ENCODE peak calls at places on chromosomes 4 and X, in four cellular contexts. N, D, C and L are unnamed samples.

GRCh38 chr4:2941138-2942036 is 21.8 kb downstream of the NOP14 start:
- DNase-seq in N (no peak), D (no peak), C (peak; percentile 16), L (peak; percentile 51)

GRCh38 chr4:16750216-16750615 is 148.2 kb downstream of the LDB2 start:
- DNase-seq in N (no peak), D (no peak), C (no peak), L (no peak)

GRCh38 chrX:40866878-40867277 is 131.5 kb upstream of the MED14 start:
- DNase-seq in N (no peak), D (peak; percentile 51), C (no peak), L (peak; percentile 46)

GRCh38 chr4:102868153-102868781 is 525 bp upstream of the CISD2 start:
- DNase-seq in N (no peak), D (peak; percentile 2), C (no peak), L (no peak)

GRCh38 chr4:179415842-179416223 is 1973.6 kb upstream of the AGA start:
- DNase-seq in N (peak; percentile 1), D (no peak), C (no peak), L (no peak)

GRCh38 chr4:73662709-73663546 is 42.7 kb upstream of the RASSF6 start:
- DNase-seq in N (no peak), D (no peak), C (peak; percentile 77), L (no peak)

GRCh38 chrX:12401252-12401651 is 263.0 kb downstream of the FRMPD4 start:
- DNase-seq in N (no peak), D (no peak), C (no peak), L (no peak)

GRCh38 chrX:150212672-150213480 is 150.2 kb upstream of the MAMLD1 start:
- DNase-seq in N (no peak), D (no peak), C (no peak), L (no peak)

GRCh38 chr4:75235359-75235951 is 278.7 kb downstream of the RCHY1 start:
- DNase-seq in N (no peak), D (no peak), C (no peak), L (no peak)

GRCh38 chr4:112189754-112190153 is 41.8 kb upstream of the AP1AR start:
- DNase-seq in N (no peak), D (no peak), C (no peak), L (no peak)

GRCh38 chr4:133178960-133179359 is 29.9 kb downstream of the PCDH10 start:
- DNase-seq in N (no peak), D (no peak), C (no peak), L (no peak)

GRCh38 chr4:139660518-139661149 is 5.0 kb upstream of the MGST2 start:
- DNase-seq in N (no peak), D (no peak), C (peak; percentile 19), L (no peak)

GRCh38 chr4:100631281-100631968 is 113.6 kb upstream of the EMCN start:
- DNase-seq in N (no peak), D (no peak), C (no peak), L (no peak)

GRCh38 chr4:836781-837301 is 10.9 kb upstream of the CPLX1 start:
- DNase-seq in N (no peak), D (no peak), C (no peak), L (peak; percentile 89)

GRCh38 chr4:125750827-125751466 is 436.2 kb downstream of the FAT4 start:
- DNase-seq in N (no peak), D (no peak), C (no peak), L (peak; percentile 9)

GRCh38 chrX:10034740-10035260 is 67.6 kb downstream of the CLDN34 start:
- DNase-seq in N (no peak), D (no peak), C (no peak), L (no peak)

GRCh38 chr4:142559986-142560385 is 286.1 kb downstream of the INPP4B start:
- DNase-seq in N (no peak), D (no peak), C (no peak), L (no peak)

GRCh38 chr4:105158837-105159236 is 12.2 kb downstream of the TET2 start:
- DNase-seq in N (no peak), D (peak; percentile 56), C (no peak), L (peak; percentile 63)

GRCh38 chr4:183920512-183920911 is 15.4 kb downstream of the STOX2 start:
- DNase-seq in N (no peak), D (no peak), C (peak; percentile 54), L (no peak)

GRCh38 chr4:77510367-77510766 is 95.3 kb upstream of the CXCL13 start:
- DNase-seq in N (no peak), D (peak; percentile 22), C (no peak), L (no peak)

GRCh38 chr4:77504407-77504806 is 101.2 kb upstream of the CXCL13 start:
- DNase-seq in N (no peak), D (no peak), C (no peak), L (no peak)

GRCh38 chr4:77501851-77502250 is 103.8 kb upstream of the CXCL13 start:
- DNase-seq in N (no peak), D (no peak), C (no peak), L (no peak)

GRCh38 chr4:77505275-77505957 is 100.2 kb upstream of the CXCL13 start:
- DNase-seq in N (no peak), D (no peak), C (no peak), L (no peak)

DNA sequence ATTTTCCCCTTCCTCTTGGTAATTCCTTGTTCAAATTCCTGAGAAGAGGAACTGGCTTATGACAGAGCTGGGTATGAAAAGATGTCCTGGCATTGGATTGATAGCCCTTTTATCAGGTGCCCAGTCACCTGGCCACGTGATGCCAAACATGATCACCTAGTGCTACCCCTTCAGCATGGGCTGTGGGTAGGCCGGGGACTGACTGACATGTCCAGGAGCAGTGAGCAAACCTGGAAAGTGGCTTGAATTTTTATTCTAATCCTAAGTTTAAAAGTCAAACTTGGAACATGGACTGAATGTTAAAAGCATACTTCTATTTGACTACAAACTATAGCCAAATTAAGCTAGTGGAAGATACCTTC is 99.7 kb upstream of the CXCL13 start:
- DNase-seq in N (no peak), D (no peak), C (no peak), L (no peak)
- TF ChIP-seq CTCF in N (no peak), D (no peak), C (no peak), L (no peak)

GRCh38 chr4:23022032-23022431 is 329.3 kb downstream of the GBA3 start:
- DNase-seq in N (no peak), D (no peak), C (no peak), L (no peak)
- TF ChIP-seq CTCF in N (no peak), D (no peak), C (no peak), L (no peak)

DNA sequence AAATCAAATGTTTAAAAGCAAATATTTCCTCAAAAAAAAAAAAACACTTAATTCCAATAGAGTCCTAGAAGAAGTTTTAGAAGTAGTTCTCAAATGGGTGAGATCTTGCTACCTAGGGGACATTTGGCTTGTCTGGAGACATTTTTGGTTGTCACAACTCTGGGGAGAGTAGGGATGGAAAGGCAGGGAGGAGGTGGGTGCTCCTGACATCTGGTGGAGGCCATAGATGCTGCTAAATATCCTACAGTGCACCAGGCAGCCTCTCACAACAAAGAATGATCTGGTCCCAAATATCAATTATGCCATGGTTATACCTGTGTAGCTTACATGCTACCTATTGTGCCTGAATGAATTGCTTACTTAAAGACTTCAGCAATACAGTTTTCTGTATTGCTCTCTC is 46.8 kb downstream of the CPE start:
- DNase-seq in N (no peak), D (no peak), C (no peak), L (no peak)
- TF ChIP-seq CTCF in N (no peak), D (no peak), C (no peak), L (no peak)

GRCh38 chrX:109049903-109050302 is 313.5 kb upstream of the IRS4 start:
- DNase-seq in N (no peak), D (no peak), C (no peak), L (no peak)
- TF ChIP-seq CTCF in N (no peak), D (no peak), C (no peak), L (no peak)

DNA sequence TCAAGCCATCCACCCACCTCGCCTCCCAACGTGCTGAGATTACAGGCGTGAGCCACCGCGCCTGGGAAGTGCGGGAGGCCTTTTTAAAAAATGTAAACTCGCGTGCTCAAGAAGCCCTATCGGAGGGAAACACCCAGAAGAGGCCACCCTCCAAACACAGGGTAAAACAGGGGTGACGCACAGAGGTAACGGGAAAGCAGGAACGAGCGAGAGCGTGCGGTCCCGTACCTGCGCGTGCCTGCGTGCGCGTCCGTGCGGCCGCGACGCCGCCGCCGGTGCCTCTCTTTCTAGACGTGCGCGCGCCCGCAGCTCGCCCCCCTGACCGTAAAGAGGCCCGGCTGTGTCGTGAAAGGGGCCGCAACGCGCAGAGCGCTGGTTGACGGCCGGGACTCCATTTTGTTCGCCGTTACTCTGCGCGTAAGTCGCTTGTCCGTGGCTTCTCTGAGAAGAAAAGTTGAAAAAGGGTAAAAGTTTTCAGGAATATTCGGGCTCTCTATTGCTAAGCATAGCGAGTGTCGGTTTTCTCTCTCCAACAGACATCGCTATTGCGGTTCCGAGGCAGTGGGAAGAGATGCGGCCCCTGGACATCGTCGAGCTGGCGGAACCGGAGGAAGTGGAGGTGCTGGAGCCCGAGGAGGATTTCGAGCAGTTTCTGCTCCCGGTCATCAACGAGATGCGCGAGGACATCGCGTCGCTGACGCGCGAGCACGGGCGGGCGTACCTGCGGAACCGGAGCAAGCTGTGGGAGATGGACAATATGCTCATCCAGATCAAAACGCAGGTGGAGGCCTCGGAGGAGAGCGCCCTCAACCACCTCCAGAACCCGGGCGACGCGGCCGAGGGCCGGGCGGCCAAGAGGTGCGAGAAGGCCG is at the start of gene MRFAP1:
- DNase-seq in N (peak; percentile 76), D (peak; percentile 96), C (peak; percentile 99), L (peak; percentile 93)
- TF ChIP-seq CTCF in N (no peak), D (no peak), C (no peak), L (no peak)

DNA sequence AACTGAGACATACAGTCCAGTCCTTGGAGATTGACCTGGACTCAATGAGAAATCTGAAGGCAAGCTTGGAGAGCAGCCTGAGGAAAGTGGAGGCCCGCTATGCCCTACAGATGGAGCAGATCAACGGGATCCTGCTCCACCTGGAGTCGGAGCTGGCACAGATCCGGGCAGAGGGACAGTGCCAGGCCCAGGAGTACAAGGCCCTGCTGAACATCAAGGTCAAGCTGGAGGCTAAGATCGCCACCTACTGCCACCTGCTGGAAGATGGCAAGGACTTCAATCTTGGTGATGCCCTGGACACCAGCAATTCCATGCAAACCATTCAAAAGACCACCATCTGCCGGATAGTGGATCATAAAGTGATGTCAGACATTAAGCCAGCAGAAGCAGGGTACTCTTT is 20.4 kb upstream of the FRMPD3 start:
- DNase-seq in N (no peak), D (peak; percentile 61), C (peak; percentile 43), L (peak; percentile 51)
- TF ChIP-seq CTCF in N (peak; percentile 17), D (no peak), C (peak; percentile 33), L (no peak)

GRCh38 chr4:84932462-84932861 is 34.0 kb downstream of the WDFY3 start:
- DNase-seq in N (no peak), D (no peak), C (no peak), L (no peak)
- TF ChIP-seq CTCF in N (no peak), D (no peak), C (no peak), L (no peak)